ENCODE peak calls at places on chromosomes 16 and 17, in five cellular contexts. V, E, R, T and M are unnamed samples.

GRCh38 chr16:4862639-4863038 is 15.4 kb downstream of the UBN1 start:
- DNase-seq in R (no peak), T (no peak), E (no peak), V (no peak), M (no peak)

GRCh38 chr16:11682655-11683096 is 14.4 kb downstream of the SNN start:
- DNase-seq in E (no peak), R (no peak), V (no peak), T (no peak), M (no peak)

GRCh38 chr17:52064791-52065211 is 93.7 kb downstream of the CA10 start:
- DNase-seq in V (no peak), T (no peak), E (no peak), R (no peak), M (no peak)

GRCh38 chr17:77647531-77647930 is 311.0 kb upstream of the TNRC6C start:
- DNase-seq in E (no peak), T (peak; percentile 37), R (no peak), V (no peak), M (no peak)

GRCh38 chr16:79269211-79269863 is 331.2 kb downstream of the MAF start:
- DNase-seq in R (no peak), E (no peak), V (no peak), T (no peak), M (no peak)

GRCh38 chr17:73412914-73413313 is 101.1 kb upstream of the CDC42EP4 start:
- DNase-seq in V (no peak), T (no peak), R (no peak), E (no peak), M (no peak)

GRCh38 chr17:79600613-79601221 is 10.1 kb downstream of the RBFOX3 start:
- DNase-seq in T (no peak), V (no peak), E (no peak), R (no peak), M (no peak)

GRCh38 chr16:12228607-12229499 is 252.3 kb downstream of the SNX29 start:
- DNase-seq in E (no peak), V (peak; percentile 28), T (no peak), R (peak; percentile 73), M (peak; percentile 69)

GRCh38 chr16:18048858-18049257 is 287.7 kb downstream of the NPIPA8 start:
- DNase-seq in T (no peak), V (no peak), E (no peak), R (no peak), M (peak; percentile 17)

GRCh38 chr16:72810480-72810879 is 237.4 kb downstream of the ZFHX3 start:
- DNase-seq in R (no peak), T (no peak), E (no peak), V (no peak), M (no peak)

GRCh38 chr17:79220201-79220714 is 145.6 kb downstream of the ENGASE start:
- DNase-seq in R (peak; percentile 32), V (no peak), E (peak; percentile 42), T (no peak), M (no peak)

GRCh38 chr16:4915226-4915761 is 21.7 kb downstream of the PPL start:
- DNase-seq in V (peak; percentile 57), R (no peak), E (no peak), T (no peak), M (no peak)

GRCh38 chr17:63946440-63947363 is 14.6 kb upstream of the CD79B start:
- DNase-seq in R (peak; percentile 75), T (no peak), V (peak; percentile 22), E (no peak), M (peak; percentile 58)

GRCh38 chr17:68101992-68102758 is 66.6 kb downstream of the KPNA2 start:
- DNase-seq in T (no peak), V (no peak), R (peak; percentile 3), E (no peak), M (peak; percentile 56)

GRCh38 chr17:73175962-73176565 is 11.3 kb downstream of the SSTR2 start:
- DNase-seq in T (no peak), V (no peak), R (no peak), E (no peak), M (no peak)

GRCh38 chr16:25256821-25257503 is 683 bp downstream of the ZKSCAN2 start:
- DNase-seq in R (peak; percentile 44), E (no peak), V (no peak), T (no peak), M (no peak)

GRCh38 chr17:40724656-40725055 is 21.1 kb upstream of the KRT24 start:
- DNase-seq in V (no peak), T (no peak), R (no peak), E (no peak), M (no peak)

GRCh38 chr17:51260960-51261958 is 913 bp downstream of the UTP18 start:
- DNase-seq in R (peak; percentile 76), V (peak; percentile 35), T (peak; percentile 89), E (peak; percentile 86), M (peak; percentile 77)

GRCh38 chr17:14123579-14124278 is 54.4 kb downstream of the COX10 start:
- DNase-seq in R (no peak), E (no peak), V (no peak), T (no peak), M (no peak)

GRCh38 chr16:70753228-70753627 is 47.7 kb downstream of the VAC14 start:
- DNase-seq in V (no peak), E (no peak), T (no peak), R (no peak), M (no peak)

GRCh38 chr16:27365142-27366089 is 36.6 kb upstream of the IL21R start:
- DNase-seq in V (peak; percentile 69), R (no peak), E (no peak), T (no peak), M (no peak)

GRCh38 chr17:58324409-58325288 is 3.9 kb downstream of the TSPOAP1 start:
- DNase-seq in R (peak; percentile 80), E (peak; percentile 67), V (no peak), T (peak; percentile 85), M (no peak)

DNA sequence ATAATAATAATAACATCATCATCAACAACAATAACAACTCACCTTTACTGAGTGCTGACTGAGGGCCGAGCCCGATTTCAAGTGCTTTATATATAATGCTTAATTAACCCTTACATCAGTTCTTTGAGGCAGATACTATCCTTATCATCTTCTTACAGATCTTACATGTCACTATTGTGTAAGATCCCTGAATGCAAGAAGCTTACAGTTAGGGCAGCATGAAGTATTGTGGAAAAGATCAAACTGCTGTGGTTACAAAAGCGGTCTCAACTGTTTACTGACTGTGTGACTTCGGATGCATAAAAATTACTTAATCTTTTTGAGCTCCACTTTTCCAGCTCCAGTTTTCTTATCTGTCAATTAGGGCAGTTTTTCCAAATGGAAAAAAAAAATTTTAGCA is 3.3 kb downstream of the VAT1 start:
- DNase-seq in V (no peak), R (no peak), E (no peak), T (no peak), M (no peak)
- H3K27ac ChIP-seq in V (no peak overlapping the region), R (peak overlapping the region; percentile 84), E (peak overlapping the region; percentile 82), T (peak overlapping the region; percentile 88), M (no peak overlapping the region)

DNA sequence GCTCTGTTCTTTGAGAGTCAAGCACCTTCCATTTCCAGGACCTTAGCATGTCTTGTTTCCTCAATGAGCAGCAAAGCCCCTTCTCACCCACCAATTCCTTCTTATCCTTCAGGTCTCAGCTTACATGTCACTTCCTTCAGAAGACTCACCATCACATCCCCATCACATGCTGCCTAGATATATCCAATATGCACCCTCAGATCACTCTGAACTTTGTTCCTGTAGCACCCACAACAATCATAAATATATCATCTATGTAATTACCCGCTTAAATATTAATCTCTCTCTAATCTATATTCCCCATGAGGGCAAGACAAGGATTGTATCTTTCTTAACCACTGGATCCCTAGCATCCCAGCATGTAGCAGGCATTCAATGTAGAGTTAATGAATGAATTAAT is 30.4 kb downstream of the KANSL1 start:
- DNase-seq in T (no peak), V (no peak), R (no peak), E (no peak), M (no peak)
- H3K4me3 ChIP-seq in T (no peak overlapping the region), V (no peak overlapping the region), R (no peak overlapping the region), E (no peak overlapping the region), M (no peak overlapping the region)

GRCh38 chr17:36944488-36945040 is 4.2 kb upstream of the AATF start:
- DNase-seq in V (no peak), E (no peak), T (no peak), R (no peak), M (no peak)
- H3K27me3 ChIP-seq in V (no peaks in the 10 kb centered on the region), E (peaks cover 81% of the 10 kb centered on the region), T (peaks cover 83% of the 10 kb centered on the region), R (peaks cover 81% of the 10 kb centered on the region), M (peaks cover 4% of the 10 kb centered on the region)

GRCh38 chr17:43740541-43740940 is 18.1 kb downstream of the SOST start:
- DNase-seq in V (no peak), T (no peak), R (no peak), E (no peak), M (no peak)
- H3K27ac ChIP-seq in V (no peak overlapping the region), T (no peak overlapping the region), R (no peak overlapping the region), E (no peak overlapping the region), M (no peak overlapping the region)

DNA sequence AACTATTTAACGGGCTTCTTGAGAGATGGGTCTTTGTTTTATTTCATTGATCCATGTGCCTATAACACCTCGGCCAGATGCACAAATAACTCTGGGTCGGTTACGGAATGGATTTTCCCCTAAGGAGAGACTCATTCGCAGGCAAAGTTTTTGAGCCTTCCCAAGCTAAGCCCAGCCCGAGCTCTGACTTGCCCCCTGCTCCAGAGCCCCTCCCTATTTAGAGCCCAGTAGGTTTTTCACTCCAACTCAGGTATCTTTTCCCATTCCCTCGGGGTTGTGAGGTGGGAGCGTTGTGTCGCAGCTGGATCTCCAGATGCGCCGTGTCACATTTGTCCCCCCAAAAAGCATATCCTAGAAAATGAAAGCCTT is 812 bp upstream of the MYOCD start:
- DNase-seq in E (no peak), V (no peak), T (no peak), R (no peak), M (no peak)
- H3K4me3 ChIP-seq in E (peak overlapping the region; percentile 53), V (no peak overlapping the region), T (peak overlapping the region; percentile 51), R (peak overlapping the region; percentile 81), M (peak overlapping the region; percentile 65)

GRCh38 chr16:49455181-49455990 is 81.8 kb downstream of the C16orf78 start:
- DNase-seq in R (no peak), V (no peak), E (no peak), T (peak; percentile 39), M (no peak)
- H3K27me3 ChIP-seq in R (no peaks in the 10 kb centered on the region), V (peaks cover 17% of the 10 kb centered on the region), E (peaks cover 4% of the 10 kb centered on the region), T (no peaks in the 10 kb centered on the region), M (no peaks in the 10 kb centered on the region)

DNA sequence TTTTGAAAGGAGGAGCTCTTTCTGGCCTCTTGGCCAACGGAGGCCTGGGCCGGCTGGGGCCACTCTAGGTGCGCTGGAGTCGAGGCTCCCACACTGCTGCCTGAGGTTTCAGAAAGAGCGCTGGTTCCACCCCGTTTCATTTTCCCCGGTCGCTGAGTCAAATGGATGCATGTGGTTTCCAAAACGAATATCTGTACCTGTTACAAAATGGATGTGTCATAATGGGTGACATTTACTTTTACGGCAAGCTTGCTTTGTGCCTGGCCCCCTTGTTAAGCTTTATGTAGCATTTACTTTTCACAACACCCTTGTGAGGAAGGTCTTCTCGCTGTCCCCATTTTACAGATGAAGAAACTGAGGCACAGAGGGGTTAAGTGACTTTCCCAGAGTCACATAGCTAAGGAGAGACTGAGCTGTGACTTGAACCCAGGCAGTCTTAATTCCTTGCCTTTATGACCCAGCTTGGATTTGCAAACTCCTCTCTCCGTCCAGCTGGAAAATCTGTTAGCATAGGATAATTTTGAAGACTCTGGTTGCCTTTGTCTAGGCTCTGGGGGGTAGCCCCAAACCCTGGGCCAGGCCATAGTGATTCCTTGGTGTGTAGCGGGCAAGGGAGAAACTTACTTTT is 10.6 kb downstream of the KSR1 start:
- DNase-seq in V (no peak), E (no peak), T (peak; percentile 73), R (no peak), M (no peak)
- H3K27ac ChIP-seq in V (no peak overlapping the region), E (peak overlapping the region; percentile 11), T (peak overlapping the region; percentile 30), R (no peak overlapping the region), M (no peak overlapping the region)